ENCODE peak calls at places on chromosomes 6 and 20, in five cellular contexts. One of them, this sample, is unnamed.

GRCh38 chr6:25476126-25476525 is 175.9 kb upstream of the SCGN start:
- DNase-seq in stomach: no peak
- DNase-seq in spleen: no peak
- DNase-seq in AG10803: peak
- DNase-seq in left ventricle myocardium inferior: no peak
- DNase-seq in this sample: no peak

GRCh38 chr6:20816126-20816525 is 281.9 kb downstream of the CDKAL1 start:
- DNase-seq in left ventricle myocardium inferior: no peak
- DNase-seq in AG10803: no peak
- DNase-seq in spleen: no peak
- DNase-seq in stomach: no peak
- DNase-seq in this sample: no peak

GRCh38 chr6:107318100-107318736 is 141.1 kb downstream of the PDSS2 start:
- DNase-seq in AG10803: peak
- DNase-seq in spleen: peak
- DNase-seq in stomach: peak
- DNase-seq in left ventricle myocardium inferior: peak
- DNase-seq in this sample: peak

GRCh38 chr6:18343741-18344140 is 43.4 kb upstream of the RNF144B start:
- DNase-seq in AG10803: peak
- DNase-seq in spleen: no peak
- DNase-seq in left ventricle myocardium inferior: no peak
- DNase-seq in stomach: no peak
- DNase-seq in this sample: no peak

GRCh38 chr6:34383651-34384304 is 8.7 kb downstream of the NUDT3 start:
- DNase-seq in AG10803: no peak
- DNase-seq in stomach: no peak
- DNase-seq in left ventricle myocardium inferior: no peak
- DNase-seq in spleen: no peak
- DNase-seq in this sample: no peak

GRCh38 chr6:168043848-168044415 is 35.1 kb downstream of the FRMD1 start:
- DNase-seq in left ventricle myocardium inferior: no peak
- DNase-seq in spleen: peak
- DNase-seq in AG10803: no peak
- DNase-seq in stomach: no peak
- DNase-seq in this sample: no peak

GRCh38 chr20:59948828-59949720 is 8.9 kb downstream of the FAM217B start:
- DNase-seq in spleen: no peak
- DNase-seq in stomach: no peak
- DNase-seq in AG10803: peak
- DNase-seq in left ventricle myocardium inferior: no peak
- DNase-seq in this sample: no peak

GRCh38 chr6:51743999-51744398 is 343.4 kb downstream of the PKHD1 start:
- DNase-seq in left ventricle myocardium inferior: no peak
- DNase-seq in AG10803: no peak
- DNase-seq in spleen: no peak
- DNase-seq in stomach: no peak
- DNase-seq in this sample: no peak

GRCh38 chr20:32893878-32894483 is 35.3 kb downstream of the EFCAB8 start:
- DNase-seq in left ventricle myocardium inferior: no peak
- DNase-seq in spleen: no peak
- DNase-seq in AG10803: no peak
- DNase-seq in stomach: no peak
- DNase-seq in this sample: no peak

GRCh38 chr6:39804666-39805065 is 12.5 kb downstream of the DAAM2 start:
- DNase-seq in left ventricle myocardium inferior: no peak
- DNase-seq in spleen: no peak
- DNase-seq in stomach: no peak
- DNase-seq in AG10803: peak
- DNase-seq in this sample: no peak

GRCh38 chr20:10982692-10983091 is 308.9 kb upstream of the JAG1 start:
- DNase-seq in spleen: no peak
- DNase-seq in stomach: no peak
- DNase-seq in left ventricle myocardium inferior: peak
- DNase-seq in AG10803: peak
- DNase-seq in this sample: peak

GRCh38 chr20:33020278-33021161 is 10.9 kb upstream of the BPIFB6 start:
- DNase-seq in spleen: peak
- DNase-seq in AG10803: no peak
- DNase-seq in stomach: no peak
- DNase-seq in left ventricle myocardium inferior: no peak
- DNase-seq in this sample: no peak

GRCh38 chr6:36682328-36683144 is 4.0 kb downstream of the CDKN1A start:
- DNase-seq in stomach: peak
- DNase-seq in left ventricle myocardium inferior: peak
- DNase-seq in spleen: peak
- DNase-seq in AG10803: peak
- DNase-seq in this sample: peak

GRCh38 chr20:31869942-31870702 is at the start of the genes DUSP15 and TTLL9:
- DNase-seq in spleen: peak
- DNase-seq in AG10803: no peak
- DNase-seq in left ventricle myocardium inferior: peak
- DNase-seq in stomach: peak
- DNase-seq in this sample: no peak

GRCh38 chr20:61588356-61589054 is 336.4 kb downstream of the CDH4 start:
- DNase-seq in spleen: no peak
- DNase-seq in left ventricle myocardium inferior: no peak
- DNase-seq in stomach: no peak
- DNase-seq in AG10803: peak
- DNase-seq in this sample: no peak

GRCh38 chr6:80143312-80143960 is 37.0 kb downstream of the BCKDHB start:
- DNase-seq in spleen: no peak
- DNase-seq in stomach: peak
- DNase-seq in left ventricle myocardium inferior: peak
- DNase-seq in AG10803: peak
- DNase-seq in this sample: no peak

GRCh38 chr6:21946298-21946783 is 350.5 kb downstream of the PRL start:
- DNase-seq in left ventricle myocardium inferior: no peak
- DNase-seq in AG10803: peak
- DNase-seq in spleen: no peak
- DNase-seq in stomach: no peak
- DNase-seq in this sample: no peak

GRCh38 chr6:159062564-159062945 is 17.8 kb upstream of the TAGAP start:
- DNase-seq in spleen: no peak
- DNase-seq in stomach: no peak
- DNase-seq in left ventricle myocardium inferior: no peak
- DNase-seq in AG10803: no peak
- DNase-seq in this sample: no peak

DNA sequence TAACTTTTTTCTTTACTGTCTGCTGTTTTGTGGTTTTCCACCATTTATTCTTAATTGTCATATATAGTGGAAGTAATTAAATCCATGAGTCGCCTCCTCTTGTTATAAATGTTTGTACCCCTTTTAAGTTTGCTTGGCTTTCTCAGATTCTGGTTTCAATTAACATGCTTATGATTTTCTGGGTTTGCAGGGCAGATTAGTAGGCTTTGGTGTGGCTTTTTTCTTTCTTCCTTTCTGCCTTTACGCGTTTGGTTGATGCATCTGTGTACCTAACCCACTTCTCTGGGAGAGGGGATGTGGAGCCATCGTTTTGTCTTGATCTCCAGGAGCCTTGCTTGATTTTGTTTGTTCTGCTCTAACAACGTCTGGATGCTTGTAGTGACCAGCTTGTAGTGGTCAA is 100.4 kb downstream of the JARID2 start:
- DNase-seq in spleen: no peak
- DNase-seq in stomach: no peak
- DNase-seq in left ventricle myocardium inferior: no peak
- DNase-seq in AG10803: no peak
- DNase-seq in this sample: no peak
- H3K4me3 ChIP-seq in spleen: no peak
- H3K4me3 ChIP-seq in stomach: no peak
- H3K4me3 ChIP-seq in left ventricle myocardium inferior: no peak
- H3K4me3 ChIP-seq in AG10803: no peak
- H3K4me3 ChIP-seq in this sample: no peak

GRCh38 chr6:143449082-143449481 is 1.4 kb downstream of the ADAT2 start:
- DNase-seq in left ventricle myocardium inferior: no peak
- DNase-seq in spleen: no peak
- DNase-seq in AG10803: no peak
- DNase-seq in stomach: no peak
- DNase-seq in this sample: no peak
- H3K4me3 ChIP-seq in left ventricle myocardium inferior: peak
- H3K4me3 ChIP-seq in spleen: peak
- H3K4me3 ChIP-seq in AG10803: peak
- H3K4me3 ChIP-seq in stomach: peak
- H3K4me3 ChIP-seq in this sample: peak

DNA sequence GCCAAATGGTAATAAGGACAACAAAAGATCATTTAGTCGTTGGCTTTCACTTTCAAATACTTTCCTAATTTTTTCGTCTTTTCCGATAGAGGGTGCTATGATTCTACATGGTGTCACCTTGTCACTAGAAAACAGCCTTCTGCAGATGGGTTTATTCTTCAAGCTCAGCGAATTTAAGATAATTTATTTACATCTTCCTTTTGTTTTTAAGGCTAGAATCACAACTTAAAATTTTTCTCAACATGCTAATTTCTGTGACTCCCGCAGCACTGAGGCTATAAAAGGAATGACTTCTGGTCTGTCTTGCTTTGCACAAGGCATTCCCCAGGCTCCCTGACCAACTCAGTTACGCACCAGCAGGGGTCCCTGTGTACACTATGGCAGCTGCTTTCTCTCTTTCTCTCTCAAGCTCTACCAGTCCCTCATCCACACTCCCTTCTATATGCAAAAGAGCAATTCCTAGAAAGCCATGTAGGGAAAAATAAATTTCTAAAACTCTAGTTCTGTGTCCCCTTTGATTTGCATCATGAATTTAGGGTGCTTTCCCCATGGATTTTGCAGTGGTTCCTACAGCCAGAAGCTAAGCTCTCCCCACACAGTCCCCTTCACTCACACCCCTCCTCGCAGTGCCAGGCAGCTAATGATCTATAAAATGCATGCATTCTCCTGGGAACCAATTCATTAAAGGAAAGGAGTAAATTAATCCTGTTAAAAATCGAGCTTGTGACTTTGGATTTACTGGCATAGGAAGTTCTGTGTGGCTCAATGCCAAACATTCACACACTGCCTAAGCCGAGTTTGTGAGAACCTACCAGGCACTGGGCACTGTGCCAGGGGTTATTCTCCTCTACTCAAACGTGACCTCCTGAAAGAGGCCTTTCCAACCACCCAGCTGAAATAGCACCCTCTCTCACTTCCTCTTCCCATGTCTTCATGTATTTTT is 74.5 kb downstream of the DCDC2 start:
- DNase-seq in spleen: no peak
- DNase-seq in stomach: peak
- DNase-seq in AG10803: peak
- DNase-seq in left ventricle myocardium inferior: peak
- DNase-seq in this sample: peak
- H3K4me3 ChIP-seq in spleen: peak
- H3K4me3 ChIP-seq in stomach: peak
- H3K4me3 ChIP-seq in AG10803: no peak
- H3K4me3 ChIP-seq in left ventricle myocardium inferior: peak
- H3K4me3 ChIP-seq in this sample: peak

GRCh38 chr6:10416516-10416862 is 1.6 kb upstream of the TFAP2A start:
- DNase-seq in stomach: no peak
- DNase-seq in spleen: no peak
- DNase-seq in AG10803: no peak
- DNase-seq in left ventricle myocardium inferior: no peak
- DNase-seq in this sample: no peak

GRCh38 chr6:10416863-10417641 is 2.2 kb upstream of the TFAP2A start:
- DNase-seq in stomach: no peak
- DNase-seq in spleen: no peak
- DNase-seq in left ventricle myocardium inferior: no peak
- DNase-seq in AG10803: no peak
- DNase-seq in this sample: no peak

GRCh38 chr6:10418361-10418861 is 3.5 kb upstream of the TFAP2A start:
- DNase-seq in AG10803: no peak
- DNase-seq in left ventricle myocardium inferior: no peak
- DNase-seq in spleen: no peak
- DNase-seq in stomach: no peak
- DNase-seq in this sample: no peak

GRCh38 chr6:10418862-10419748 is 4.2 kb upstream of the TFAP2A start:
- DNase-seq in left ventricle myocardium inferior: no peak
- DNase-seq in AG10803: no peak
- DNase-seq in spleen: no peak
- DNase-seq in stomach: no peak
- DNase-seq in this sample: no peak

DNA sequence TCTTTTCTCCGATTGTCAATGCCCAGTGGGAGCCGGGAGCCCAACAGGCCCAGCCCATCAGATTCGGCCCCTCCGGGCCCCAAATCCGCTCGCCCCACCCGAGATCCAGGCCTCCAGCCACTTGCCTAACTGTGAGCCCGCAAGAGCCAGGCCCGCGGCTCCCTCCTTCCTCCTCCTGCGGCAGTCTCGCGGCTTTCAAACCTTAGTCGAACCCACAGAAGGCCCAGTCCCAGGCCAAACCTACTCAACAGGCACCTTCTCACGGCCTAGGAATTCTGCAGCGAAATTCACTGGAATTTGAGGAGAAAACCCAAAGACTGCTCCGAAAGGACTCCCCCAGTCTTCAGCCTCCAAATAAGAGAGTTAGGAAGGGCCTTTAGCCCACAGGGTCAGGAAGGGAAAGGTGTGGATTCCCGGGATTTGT is 2.8 kb upstream of the TFAP2A start:
- DNase-seq in stomach: no peak
- DNase-seq in left ventricle myocardium inferior: no peak
- DNase-seq in spleen: no peak
- DNase-seq in AG10803: no peak
- DNase-seq in this sample: no peak
- H3K4me3 ChIP-seq in stomach: no peak
- H3K4me3 ChIP-seq in left ventricle myocardium inferior: no peak
- H3K4me3 ChIP-seq in spleen: no peak
- H3K4me3 ChIP-seq in AG10803: no peak
- H3K4me3 ChIP-seq in this sample: no peak